ENCODE peak calls at places on chromosomes 7 and 10, in seven cellular contexts. One of them, this sample, is unnamed.

GRCh38 chr7:115346685-115347084 is 424.8 kb downstream of the MDFIC start:
- DNase-seq in thoracic aorta: no peak
- DNase-seq in NCI-H1092: no peak
- DNase-seq in HFFc6: peak
- DNase-seq in fibroblast of the conjunctiva: no peak
- DNase-seq in nephron progenitor cell: no peak
- DNase-seq in GM13977: no peak
- DNase-seq in this sample: no peak

GRCh38 chr7:137664846-137665245 is 181.9 kb downstream of the DGKI start:
- DNase-seq in GM13977: no peak
- DNase-seq in thoracic aorta: no peak
- DNase-seq in HFFc6: no peak
- DNase-seq in NCI-H1092: no peak
- DNase-seq in fibroblast of the conjunctiva: no peak
- DNase-seq in nephron progenitor cell: no peak
- DNase-seq in this sample: no peak

GRCh38 chr10:119489572-119490326 is 52.8 kb downstream of the RGS10 start:
- DNase-seq in GM13977: peak
- DNase-seq in HFFc6: no peak
- DNase-seq in NCI-H1092: no peak
- DNase-seq in thoracic aorta: no peak
- DNase-seq in fibroblast of the conjunctiva: no peak
- DNase-seq in nephron progenitor cell: peak
- DNase-seq in this sample: peak

GRCh38 chr10:10927608-10928007 is 90.1 kb upstream of the CELF2 start:
- DNase-seq in HFFc6: no peak
- DNase-seq in nephron progenitor cell: no peak
- DNase-seq in GM13977: no peak
- DNase-seq in thoracic aorta: no peak
- DNase-seq in NCI-H1092: no peak
- DNase-seq in fibroblast of the conjunctiva: no peak
- DNase-seq in this sample: no peak

GRCh38 chr10:131580674-131581073 is 269.2 kb upstream of the TCERG1L start:
- DNase-seq in GM13977: no peak
- DNase-seq in nephron progenitor cell: no peak
- DNase-seq in fibroblast of the conjunctiva: no peak
- DNase-seq in NCI-H1092: no peak
- DNase-seq in HFFc6: no peak
- DNase-seq in thoracic aorta: no peak
- DNase-seq in this sample: no peak

GRCh38 chr10:7410800-7411670 is at the start of gene SFMBT2:
- DNase-seq in thoracic aorta: no peak
- DNase-seq in NCI-H1092: peak
- DNase-seq in HFFc6: peak
- DNase-seq in fibroblast of the conjunctiva: peak
- DNase-seq in GM13977: peak
- DNase-seq in nephron progenitor cell: peak
- DNase-seq in this sample: peak

GRCh38 chr10:11046766-11047165 is 29.1 kb downstream of the CELF2 start:
- DNase-seq in NCI-H1092: no peak
- DNase-seq in thoracic aorta: no peak
- DNase-seq in nephron progenitor cell: no peak
- DNase-seq in GM13977: no peak
- DNase-seq in HFFc6: no peak
- DNase-seq in fibroblast of the conjunctiva: no peak
- DNase-seq in this sample: no peak

GRCh38 chr7:121073463-121074099 is 85.1 kb downstream of the CPED1 start:
- DNase-seq in GM13977: no peak
- DNase-seq in nephron progenitor cell: no peak
- DNase-seq in HFFc6: no peak
- DNase-seq in fibroblast of the conjunctiva: no peak
- DNase-seq in NCI-H1092: no peak
- DNase-seq in thoracic aorta: no peak
- DNase-seq in this sample: no peak

GRCh38 chr7:148264933-148265557 is 325.5 kb upstream of the C7orf33 start:
- DNase-seq in nephron progenitor cell: no peak
- DNase-seq in NCI-H1092: peak
- DNase-seq in thoracic aorta: no peak
- DNase-seq in HFFc6: peak
- DNase-seq in GM13977: peak
- DNase-seq in fibroblast of the conjunctiva: peak
- DNase-seq in this sample: peak

GRCh38 chr10:112131996-112132395 is 51.6 kb downstream of the GPAM start:
- DNase-seq in NCI-H1092: no peak
- DNase-seq in nephron progenitor cell: no peak
- DNase-seq in fibroblast of the conjunctiva: no peak
- DNase-seq in HFFc6: no peak
- DNase-seq in GM13977: no peak
- DNase-seq in thoracic aorta: no peak
- DNase-seq in this sample: no peak

GRCh38 chr10:79487296-79488194 is 24.8 kb upstream of the EIF5AL1 start:
- DNase-seq in thoracic aorta: no peak
- DNase-seq in fibroblast of the conjunctiva: peak
- DNase-seq in nephron progenitor cell: peak
- DNase-seq in GM13977: peak
- DNase-seq in HFFc6: peak
- DNase-seq in NCI-H1092: peak
- DNase-seq in this sample: peak

GRCh38 chr10:131141645-131142445 is 169.7 kb downstream of the TCERG1L start:
- DNase-seq in nephron progenitor cell: no peak
- DNase-seq in HFFc6: no peak
- DNase-seq in thoracic aorta: no peak
- DNase-seq in GM13977: no peak
- DNase-seq in fibroblast of the conjunctiva: no peak
- DNase-seq in NCI-H1092: peak
- DNase-seq in this sample: no peak

GRCh38 chr7:106891545-106892410 is 26.7 kb downstream of the PIK3CG start:
- DNase-seq in nephron progenitor cell: no peak
- DNase-seq in HFFc6: no peak
- DNase-seq in GM13977: no peak
- DNase-seq in NCI-H1092: peak
- DNase-seq in fibroblast of the conjunctiva: no peak
- DNase-seq in thoracic aorta: no peak
- DNase-seq in this sample: peak

GRCh38 chr7:100372256-100372655 is 1.0 kb upstream of the PILRA start:
- DNase-seq in fibroblast of the conjunctiva: no peak
- DNase-seq in HFFc6: peak
- DNase-seq in nephron progenitor cell: no peak
- DNase-seq in NCI-H1092: no peak
- DNase-seq in thoracic aorta: no peak
- DNase-seq in GM13977: no peak
- DNase-seq in this sample: no peak

GRCh38 chr7:151366141-151366871 is 24.7 kb downstream of the NUB1 start:
- DNase-seq in GM13977: no peak
- DNase-seq in nephron progenitor cell: no peak
- DNase-seq in NCI-H1092: no peak
- DNase-seq in fibroblast of the conjunctiva: no peak
- DNase-seq in thoracic aorta: no peak
- DNase-seq in HFFc6: no peak
- DNase-seq in this sample: no peak

GRCh38 chr7:121544726-121545125 is 148.6 kb upstream of the FAM3C start:
- DNase-seq in nephron progenitor cell: no peak
- DNase-seq in thoracic aorta: no peak
- DNase-seq in NCI-H1092: no peak
- DNase-seq in HFFc6: peak
- DNase-seq in fibroblast of the conjunctiva: peak
- DNase-seq in GM13977: peak
- DNase-seq in this sample: peak

GRCh38 chr10:119442758-119443060 is 99.8 kb downstream of the RGS10 start:
- DNase-seq in HFFc6: no peak
- DNase-seq in NCI-H1092: no peak
- DNase-seq in GM13977: no peak
- DNase-seq in nephron progenitor cell: no peak
- DNase-seq in thoracic aorta: no peak
- DNase-seq in fibroblast of the conjunctiva: no peak
- DNase-seq in this sample: no peak

GRCh38 chr10:130300608-130301025 is 164.4 kb downstream of the GLRX3 start:
- DNase-seq in HFFc6: no peak
- DNase-seq in nephron progenitor cell: no peak
- DNase-seq in thoracic aorta: no peak
- DNase-seq in NCI-H1092: no peak
- DNase-seq in GM13977: no peak
- DNase-seq in fibroblast of the conjunctiva: no peak
- DNase-seq in this sample: no peak

GRCh38 chr10:32954545-32955298 is 3.3 kb downstream of the ITGB1 start:
- DNase-seq in HFFc6: no peak
- DNase-seq in fibroblast of the conjunctiva: no peak
- DNase-seq in nephron progenitor cell: no peak
- DNase-seq in GM13977: no peak
- DNase-seq in thoracic aorta: no peak
- DNase-seq in NCI-H1092: no peak
- DNase-seq in this sample: no peak

GRCh38 chr10:49307921-49308320 is 9.0 kb downstream of the C10orf71 start:
- DNase-seq in NCI-H1092: no peak
- DNase-seq in fibroblast of the conjunctiva: no peak
- DNase-seq in nephron progenitor cell: no peak
- DNase-seq in thoracic aorta: no peak
- DNase-seq in HFFc6: no peak
- DNase-seq in GM13977: no peak
- DNase-seq in this sample: no peak

GRCh38 chr10:3658766-3659165 is 126.2 kb downstream of the KLF6 start:
- DNase-seq in nephron progenitor cell: no peak
- DNase-seq in fibroblast of the conjunctiva: no peak
- DNase-seq in HFFc6: no peak
- DNase-seq in NCI-H1092: no peak
- DNase-seq in GM13977: no peak
- DNase-seq in thoracic aorta: no peak
- DNase-seq in this sample: no peak

GRCh38 chr7:44218418-44219201 is 17.8 kb downstream of the YKT6 start:
- DNase-seq in thoracic aorta: no peak
- DNase-seq in NCI-H1092: no peak
- DNase-seq in GM13977: no peak
- DNase-seq in nephron progenitor cell: peak
- DNase-seq in fibroblast of the conjunctiva: no peak
- DNase-seq in HFFc6: no peak
- DNase-seq in this sample: no peak

GRCh38 chr7:153030976-153031375 is 271.4 kb downstream of the ACTR3B start:
- DNase-seq in HFFc6: no peak
- DNase-seq in thoracic aorta: no peak
- DNase-seq in nephron progenitor cell: no peak
- DNase-seq in GM13977: no peak
- DNase-seq in NCI-H1092: no peak
- DNase-seq in fibroblast of the conjunctiva: no peak
- DNase-seq in this sample: no peak

GRCh38 chr10:131223422-131223821 is 88.1 kb downstream of the TCERG1L start:
- DNase-seq in thoracic aorta: no peak
- DNase-seq in NCI-H1092: no peak
- DNase-seq in HFFc6: no peak
- DNase-seq in GM13977: no peak
- DNase-seq in nephron progenitor cell: no peak
- DNase-seq in fibroblast of the conjunctiva: no peak
- DNase-seq in this sample: no peak

This sample was measured in MM.1S.